ENCODE peak calls at places on chromosome 4, in eight cellular contexts. M is epithelial cell of esophagus, E is fibroblast of lung, U is breast epithelium, P is body of pancreas, N is ovary, X is heart left ventricle, L is hepatocyte. I is an unnamed sample.

GRCh38 chr4:52374847-52375246 is 284.3 kb downstream of the USP46 start:
- DNase-seq in X (no peak), E (no peak), M (no peak), P (no peak), L (no peak), N (no peak), U (no peak), I (no peak)

GRCh38 chr4:112492321-112492720 is 23.7 kb downstream of the NEUROG2 start:
- DNase-seq in X (no peak), E (no peak), N (no peak), P (no peak), L (no peak), U (no peak), M (no peak), I (no peak)

GRCh38 chr4:128163177-128164117 is 102.3 kb downstream of the LARP1B start:
- DNase-seq in U (no peak), E (peak; percentile 73), M (peak; percentile 85), P (no peak), N (no peak), L (peak; percentile 8), X (no peak), I (peak; percentile 50)

GRCh38 chr4:55498051-55498450 is 48.7 kb downstream of the CLOCK start:
- DNase-seq in U (no peak), X (no peak), M (no peak), N (no peak), E (peak; percentile 82), P (no peak), L (no peak), I (peak; percentile 71)

GRCh38 chr4:177185579-177185978 is 124.1 kb upstream of the NEIL3 start:
- DNase-seq in U (no peak), L (no peak), X (no peak), N (no peak), P (no peak), M (no peak), E (no peak), I (no peak)

GRCh38 chr4:134865675-134866074 is 664.1 kb upstream of the PABPC4L start:
- DNase-seq in U (no peak), L (no peak), X (no peak), E (no peak), M (no peak), P (no peak), N (no peak), I (no peak)

GRCh38 chr4:37463457-37463856 is 218.9 kb downstream of the NWD2 start:
- DNase-seq in U (no peak), P (no peak), L (no peak), N (no peak), E (no peak), X (no peak), M (no peak), I (no peak)

GRCh38 chr4:71290074-71290473 is 48.7 kb upstream of the SLC4A4 start:
- DNase-seq in L (no peak), E (peak; percentile 59), X (no peak), P (no peak), M (peak; percentile 45), N (no peak), U (no peak), I (peak; percentile 86)

GRCh38 chr4:32789026-32789608 is 2068.9 kb downstream of the PCDH7 start:
- DNase-seq in M (peak; percentile 95), X (no peak), U (peak; percentile 22), E (peak; percentile 62), P (no peak), N (no peak), L (peak; percentile 12), I (no peak)

GRCh38 chr4:958314-958665 is 15.1 kb downstream of the DGKQ start:
- DNase-seq in M (no peak), E (no peak), X (no peak), U (no peak), N (no peak), L (no peak), P (no peak), I (no peak)

GRCh38 chr4:7153711-7154110 is 38.6 kb upstream of the SORCS2 start:
- DNase-seq in E (no peak), P (no peak), L (no peak), U (no peak), M (no peak), X (no peak), N (no peak), I (no peak)

GRCh38 chr4:145048817-145049216 is 49.2 kb downstream of the ANAPC10 start:
- DNase-seq in X (no peak), N (no peak), M (no peak), L (no peak), P (no peak), E (no peak), U (no peak), I (no peak)

GRCh38 chr4:21366312-21366711 is 582.3 kb downstream of the KCNIP4 start:
- DNase-seq in E (no peak), X (no peak), N (no peak), U (no peak), M (no peak), P (no peak), L (no peak), I (no peak)

GRCh38 chr4:172982151-172982590 is 186.4 kb upstream of the GALNT7 start:
- DNase-seq in E (peak; percentile 95), P (no peak), M (peak; percentile 99), L (no peak), U (no peak), N (no peak), X (no peak), I (peak; percentile 35)

GRCh38 chr4:93912146-93912545 is 83.6 kb downstream of the ATOH1 start:
- DNase-seq in N (no peak), E (no peak), X (no peak), P (no peak), U (no peak), L (no peak), M (peak; percentile 74), I (no peak)

GRCh38 chr4:93911671-93912070 is 83.1 kb downstream of the ATOH1 start:
- DNase-seq in N (no peak), M (peak; percentile 74), P (no peak), L (no peak), U (no peak), X (no peak), E (no peak), I (no peak)

DNA sequence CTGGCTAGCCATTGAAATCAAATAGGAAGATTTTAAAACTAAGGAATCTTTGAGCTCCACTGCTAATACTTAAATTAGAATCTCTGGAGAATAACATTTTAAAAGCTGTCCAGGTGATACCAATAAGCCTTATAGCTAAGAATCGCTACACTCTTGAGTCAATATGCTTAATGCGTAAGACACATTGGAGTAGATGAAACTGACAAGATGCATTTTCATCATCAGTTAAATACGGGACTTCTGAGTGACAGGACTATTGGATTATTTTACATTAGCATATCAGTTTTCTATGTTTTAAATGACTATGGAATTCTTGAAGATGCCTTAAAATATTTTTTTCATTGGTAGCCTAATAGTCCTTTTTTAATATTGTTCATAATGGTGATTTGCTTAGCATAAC is 80.2 kb downstream of the ATOH1 start:
- DNase-seq in X (no peak), U (no peak), L (no peak), E (no peak), N (no peak), P (no peak), M (no peak), I (no peak)
- H3K4me3 ChIP-seq in X (no peak overlapping the region), U (no peak overlapping the region), L (no peak overlapping the region), E (no peak overlapping the region), N (no peak overlapping the region), P (no peak overlapping the region), M (no peak overlapping the region), I (no peak overlapping the region)

DNA sequence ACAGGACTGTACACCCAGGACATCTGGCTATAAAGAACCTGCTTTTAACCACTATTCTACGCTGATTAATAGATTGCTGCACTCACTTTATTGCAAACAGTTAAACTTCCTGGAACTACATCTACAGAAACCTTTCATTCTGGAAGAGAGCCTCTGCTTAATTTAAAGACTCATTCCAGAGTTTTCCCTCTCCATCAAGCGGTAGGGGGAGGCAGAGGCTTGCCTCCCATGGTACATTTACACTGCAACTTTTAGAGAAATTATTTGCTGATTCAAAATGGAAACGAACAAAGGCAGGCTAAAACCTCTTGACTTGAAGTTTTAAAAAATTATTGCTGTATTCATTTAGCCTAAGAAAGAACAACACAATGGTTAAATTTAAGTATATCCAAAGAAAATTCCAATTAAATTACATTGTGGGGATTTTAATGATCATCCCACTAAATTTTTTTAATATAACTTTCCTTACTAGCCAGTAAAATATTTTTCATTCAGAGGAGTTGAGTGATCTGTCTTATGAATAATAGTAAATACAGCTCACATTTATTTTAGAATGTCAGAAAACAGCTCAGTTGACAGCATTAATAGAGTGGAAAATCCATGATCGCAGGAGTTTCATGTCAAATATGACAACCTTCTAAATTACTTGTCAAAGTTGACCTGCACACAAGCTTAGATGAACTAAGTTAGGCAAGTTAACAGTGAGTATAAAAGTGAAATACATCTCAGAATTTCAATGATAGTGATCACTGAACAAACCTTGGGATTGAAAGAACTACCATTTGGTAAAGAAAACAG is 46.3 kb upstream of the PCDH10 start:
- DNase-seq in E (no peak), M (no peak), L (no peak), N (no peak), X (no peak), U (no peak), P (no peak), I (no peak)
- TF ChIP-seq CTCF in E (no peak), M (no peak), L (no peak), N (no peak), X (no peak), U (no peak), P (no peak), I (no peak)

DNA sequence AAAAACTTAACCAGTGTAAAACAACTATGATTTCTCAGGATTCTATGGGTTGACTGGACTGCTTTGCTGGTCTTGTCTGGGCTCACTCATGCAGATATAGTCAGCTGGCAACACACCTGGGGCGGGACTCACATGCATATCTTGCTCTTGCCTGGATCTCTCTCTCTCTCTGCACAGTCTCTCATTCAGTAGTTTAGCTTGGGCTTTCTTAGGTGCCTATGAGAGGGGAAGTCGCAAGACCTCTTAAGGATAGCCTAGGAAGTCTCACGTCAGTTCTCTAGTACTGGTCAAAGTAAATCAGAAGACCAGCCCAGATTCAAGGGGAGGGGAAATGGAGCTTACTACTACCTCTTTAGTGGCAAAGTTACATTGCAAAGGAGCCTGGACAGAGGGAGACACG is 2.0 kb downstream of the COPS4 start:
- DNase-seq in M (peak; percentile 39), N (no peak), P (no peak), E (no peak), L (no peak), X (no peak), U (no peak), I (no peak)
- H3K4me3 ChIP-seq in M (no peak overlapping the region), N (no peak overlapping the region), P (no peak overlapping the region), E (no peak overlapping the region), L (no peak overlapping the region), X (no peak overlapping the region), U (no peak overlapping the region), I (no peak overlapping the region)

DNA sequence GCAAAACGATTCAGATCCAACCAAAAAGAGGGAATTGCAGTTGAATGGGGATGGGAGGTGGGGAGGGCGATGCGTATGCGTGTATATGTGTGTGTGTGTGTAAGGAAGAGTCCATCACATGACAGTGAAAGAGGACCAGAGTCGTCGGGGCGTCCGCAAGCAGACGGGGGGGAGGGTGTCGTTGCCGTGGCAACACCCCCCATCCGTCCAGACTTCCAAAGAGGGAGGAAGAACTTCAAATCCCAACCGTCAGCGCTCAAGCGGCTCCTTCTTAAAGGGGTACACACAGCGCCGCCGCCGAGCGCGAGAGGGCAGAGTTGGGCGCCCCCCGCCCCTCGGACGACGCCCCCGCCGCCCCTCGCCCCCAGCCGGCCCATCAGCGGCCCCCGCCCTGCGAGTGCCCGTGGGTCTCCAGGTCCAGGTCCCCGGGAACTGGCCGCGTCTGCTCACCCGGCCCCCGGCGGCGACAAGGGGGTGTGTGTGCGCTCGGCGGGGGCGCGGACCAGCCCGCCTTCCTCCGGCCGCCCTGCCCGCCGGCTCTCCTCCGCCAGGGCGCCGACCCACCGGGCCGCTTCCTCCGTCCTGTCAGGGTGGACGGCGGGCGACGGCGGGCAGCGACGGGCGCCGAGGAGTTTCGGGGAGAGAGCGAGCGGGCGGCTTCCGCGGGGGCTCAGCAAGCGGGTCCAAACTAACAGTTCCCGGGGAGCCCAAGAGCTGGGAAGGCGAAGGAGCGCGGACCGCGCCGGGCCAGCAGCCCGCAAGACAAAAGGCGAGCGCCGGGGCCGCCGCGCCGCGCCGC is 685 bp downstream of the LCORL start:
- DNase-seq in E (peak; percentile 87), M (peak; percentile 67), U (peak; percentile 44), N (peak; percentile 77), X (peak; percentile 75), L (peak; percentile 85), P (peak; percentile 42), I (peak; percentile 80)
- TF ChIP-seq CTCF in E (no peak), M (no peak), U (no peak), N (no peak), X (no peak), L (no peak), P (no peak), I (no peak)